ENCODE peak calls at places on chromosome 12, in four cellular contexts. B is K562, E is H1, V is GM12878. P is an unnamed sample.

GRCh38 chr12:43348221-43348620 is 203.8 kb downstream of the ADAMTS20 start:
- DNase-seq in V (no peak), B (no peak), E (no peak), P (no peak)

GRCh38 chr12:51480978-51481377 is 56.3 kb downstream of the SLC4A8 start:
- DNase-seq in V (peak; percentile 23), B (no peak), E (no peak), P (no peak)

GRCh38 chr12:88299567-88300101 is 157.5 kb downstream of the TMTC3 start:
- DNase-seq in V (peak; percentile 91), B (peak; percentile 13), E (no peak), P (no peak)

GRCh38 chr12:104329697-104330096 is 26.2 kb downstream of the EID3 start:
- DNase-seq in B (no peak), V (no peak), E (no peak), P (no peak)

GRCh38 chr12:124498870-124499753 is 68.3 kb downstream of the NCOR2 start:
- DNase-seq in V (no peak), B (no peak), E (no peak), P (no peak)

GRCh38 chr12:131348226-131349010 is 362.5 kb upstream of the SFSWAP start:
- DNase-seq in B (no peak), V (no peak), E (no peak), P (no peak)

GRCh38 chr12:1003600-1004271 is 12.7 kb downstream of the ERC1 start:
- DNase-seq in B (no peak), V (no peak), E (no peak), P (no peak)

GRCh38 chr12:52186135-52186840 is 5.5 kb downstream of the KRT80 start:
- DNase-seq in E (no peak), B (no peak), V (no peak), P (no peak)

GRCh38 chr12:109931143-109931542 is 31.1 kb downstream of the TCHP start:
- DNase-seq in V (no peak), B (no peak), E (no peak), P (no peak)

GRCh38 chr12:95205685-95206084 is 11.6 kb downstream of the FGD6 start:
- DNase-seq in B (no peak), E (no peak), V (no peak), P (no peak)

GRCh38 chr12:54997914-54998507 is 13.4 kb upstream of the TESPA1 start:
- DNase-seq in E (no peak), V (no peak), B (no peak), P (no peak)

GRCh38 chr12:43287991-43288390 is 264.0 kb downstream of the ADAMTS20 start:
- DNase-seq in B (no peak), E (no peak), V (no peak), P (no peak)

GRCh38 chr12:6684609-6685008 is 4.6 kb downstream of the ZNF384 start:
- DNase-seq in V (no peak), E (no peak), B (peak; percentile 32), P (peak; percentile 62)

GRCh38 chr12:6946033-6946919 is 2.5 kb downstream of the C12orf57 start:
- DNase-seq in B (peak; percentile 62), V (peak; percentile 80), E (no peak), P (peak; percentile 33)

GRCh38 chr12:96434107-96434506 is 33.9 kb upstream of the CDK17 start:
- DNase-seq in V (no peak), E (no peak), B (no peak), P (no peak)
- TF ChIP-seq JUND in V (no peak), E (no peak), B (no peak), P (no peak)

GRCh38 chr12:2891240-2892053 is 756 bp downstream of the TULP3 start:
- DNase-seq in B (no peak), E (no peak), V (no peak), P (peak; percentile 68)
- TF ChIP-seq RAD21 in B (no peak), E (no peak), V (no peak), P (no peak)

GRCh38 chr12:12032771-12033588 is 37.8 kb upstream of the BCL2L14 start:
- DNase-seq in V (peak; percentile 66), E (no peak), B (peak; percentile 69), P (peak; percentile 68)
- TF ChIP-seq NRF1 in V (no peak), E (no peak), B (no peak), P (no peak)

GRCh38 chr12:65829716-65830115 is 5.4 kb downstream of the HMGA2 start:
- DNase-seq in V (no peak), E (no peak), B (no peak), P (no peak)

GRCh38 chr12:65826513-65827171 is 2.4 kb downstream of the HMGA2 start:
- DNase-seq in V (no peak), B (no peak), E (no peak), P (peak; percentile 6)

GRCh38 chr12:65828711-65829339 is 4.5 kb downstream of the HMGA2 start:
- DNase-seq in B (no peak), V (no peak), E (no peak), P (no peak)

GRCh38 chr12:65825573-65826512 is 1.6 kb downstream of the HMGA2 start:
- DNase-seq in V (no peak), B (no peak), E (no peak), P (peak; percentile 41)

GRCh38 chr12:65827827-65828231 is 3.5 kb downstream of the HMGA2 start:
- DNase-seq in E (no peak), V (no peak), B (no peak), P (no peak)
- TF ChIP-seq JUND in E (no peak), V (no peak), B (no peak), P (no peak)

DNA sequence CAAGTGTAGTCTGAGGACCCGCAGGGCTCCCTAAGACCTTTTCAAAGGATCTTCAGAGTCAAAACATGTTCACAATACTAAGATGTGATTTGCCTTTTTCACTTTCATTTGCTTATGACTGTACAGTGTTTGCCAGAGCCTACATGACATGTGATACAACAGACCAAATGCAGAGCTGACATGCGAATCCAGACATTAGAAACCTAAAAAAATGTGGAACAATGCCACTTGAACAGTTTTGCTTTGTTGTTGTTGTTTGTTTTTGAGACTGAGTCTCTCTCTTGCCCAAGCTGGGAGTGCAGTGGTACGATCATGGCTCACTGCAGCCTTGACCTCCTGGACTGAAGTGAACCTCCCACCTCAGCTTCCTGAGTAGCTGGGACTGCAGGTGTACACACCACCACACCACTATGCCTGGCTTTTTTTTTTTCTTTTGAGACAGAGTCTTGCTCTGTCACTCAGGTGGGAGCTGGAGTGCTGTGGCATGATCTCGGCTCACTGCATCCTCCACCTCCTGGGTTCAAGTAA is 5.3 kb upstream of the RAB35 start:
- DNase-seq in B (no peak), V (peak; percentile 88), E (no peak), P (no peak)
- TF ChIP-seq RAD21 in B (no peak), V (no peak), E (no peak), P (no peak)